ENCODE peak calls at places on chromosomes 3 and 15, in six cellular contexts. N is adrenal gland, T is breast epithelium, S is stomach, J is ovary, M is pancreas. D is an unnamed sample. For H3K4me1, the result is how much of the 10 kb centered on the place peaks cover.

GRCh38 chr15:67839358-67839928 is 402 bp downstream of the RNU6-1 start:
- DNase-seq in N (peak), T (no peak), S (no peak), J (no peak), M (no peak), D (no peak)

GRCh38 chr3:58411851-58412830 is 21.5 kb downstream of the PDHB start:
- DNase-seq in N (no peak), T (no peak), S (no peak), J (no peak), M (no peak), D (no peak)

GRCh38 chr3:51581529-51581928 is 43.0 kb downstream of the RAD54L2 start:
- DNase-seq in N (peak), T (no peak), S (no peak), J (no peak), M (no peak), D (no peak)

GRCh38 chr15:67133738-67134576 is 68.6 kb downstream of the SMAD3 start:
- DNase-seq in N (no peak), T (no peak), S (no peak), J (peak), M (no peak), D (no peak)

GRCh38 chr3:32616267-32616962 is 45.8 kb upstream of the DYNC1LI1 start:
- DNase-seq in N (no peak), T (no peak), S (no peak), J (no peak), M (no peak), D (no peak)

GRCh38 chr3:122890077-122890484 is 95.2 kb downstream of the SLC49A4 start:
- DNase-seq in N (peak), T (peak), S (no peak), J (peak), M (no peak), D (peak)

GRCh38 chr15:33902043-33902442 is 66.3 kb upstream of the CHRM5 start:
- DNase-seq in N (no peak), T (no peak), S (no peak), J (no peak), M (no peak), D (no peak)

GRCh38 chr3:104677932-104678331 is 688.8 kb upstream of the ALCAM start:
- DNase-seq in N (no peak), T (no peak), S (no peak), J (no peak), M (no peak), D (no peak)

GRCh38 chr3:113287818-113288648 is 76.7 kb downstream of the BOC start:
- DNase-seq in N (peak), T (no peak), S (no peak), J (peak), M (peak), D (no peak)

GRCh38 chr3:126983276-126983652 is 349 bp downstream of the PLXNA1 start:
- DNase-seq in N (no peak), T (no peak), S (no peak), J (no peak), M (no peak), D (no peak)

GRCh38 chr15:66369773-66370651 is 13.5 kb upstream of the TIPIN start:
- DNase-seq in N (no peak), T (no peak), S (no peak), J (no peak), M (no peak), D (no peak)

GRCh38 chr3:108345492-108346205 is 49.3 kb downstream of the HHLA2 start:
- DNase-seq in N (no peak), T (no peak), S (no peak), J (no peak), M (peak), D (no peak)

GRCh38 chr3:15272431-15273196 is 59.8 kb downstream of the SH3BP5 start:
- DNase-seq in N (peak), T (no peak), S (no peak), J (no peak), M (no peak), D (no peak)

GRCh38 chr3:103960819-103961218 is 1405.9 kb upstream of the ALCAM start:
- DNase-seq in N (no peak), T (no peak), S (no peak), J (no peak), M (no peak), D (no peak)

GRCh38 chr15:57647071-57647790 is 55.5 kb downstream of the MYZAP start:
- DNase-seq in N (no peak), T (no peak), S (no peak), J (no peak), M (no peak), D (no peak)

GRCh38 chr3:354433-354832 is 157.9 kb downstream of the CHL1 start:
- DNase-seq in N (peak), T (no peak), S (no peak), J (no peak), M (peak), D (no peak)

GRCh38 chr3:181947606-181948005 is 235.9 kb downstream of the SOX2 start:
- DNase-seq in N (no peak), T (no peak), S (no peak), J (no peak), M (no peak), D (no peak)

GRCh38 chr15:76346666-76347506 is 10.3 kb downstream of the ISL2 start:
- DNase-seq in N (no peak), T (no peak), S (no peak), J (no peak), M (no peak), D (no peak)
- H3K4me3 ChIP-seq in N (no peak), T (peak), S (peak), J (peak), M (peak), D (peak)

GRCh38 chr15:90036343-90036742 is 35.2 kb downstream of the ZNF710 start:
- DNase-seq in N (no peak), T (no peak), S (no peak), J (no peak), M (no peak), D (no peak)
- H3K4me1 ChIP-seq in N (half or more), T (under half), S (half or more), J (under half), M (under half), D (under half)

DNA sequence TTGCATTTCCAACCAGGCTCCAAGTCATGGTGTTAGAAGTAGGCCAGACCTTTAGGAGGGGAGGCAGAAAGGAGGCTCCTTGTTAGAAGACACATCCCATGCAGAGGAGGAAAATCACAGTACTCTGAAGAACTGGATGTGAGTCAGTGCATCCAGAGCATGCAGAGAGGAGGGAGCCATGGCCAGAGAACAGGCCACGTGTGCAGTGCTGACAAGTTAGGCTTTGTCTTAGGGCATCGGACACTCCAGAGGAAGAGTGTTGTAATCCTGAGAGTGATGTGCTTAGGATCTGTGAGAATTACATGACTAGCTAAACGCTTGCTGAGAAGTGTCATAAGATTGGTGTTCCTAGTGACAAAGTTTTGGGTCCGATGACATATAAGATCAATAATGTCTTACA is 456.5 kb upstream of the THRB start:
- DNase-seq in N (no peak), T (no peak), S (no peak), J (no peak), M (no peak), D (no peak)
- H3K27ac ChIP-seq in N (no peak), T (no peak), S (no peak), J (no peak), M (no peak), D (no peak)

GRCh38 chr3:184262166-184262926 is 993 bp upstream of the CAMK2N2 start:
- DNase-seq in N (peak), T (no peak), S (no peak), J (no peak), M (peak), D (no peak)
- H3K4me3 ChIP-seq in N (no peak), T (peak), S (peak), J (no peak), M (peak), D (no peak)

GRCh38 chr15:53786421-53786820 is 27.0 kb upstream of the WDR72 start:
- DNase-seq in N (no peak), T (no peak), S (no peak), J (no peak), M (no peak), D (no peak)
- H3K4me1 ChIP-seq in N (under half), T (under half), S (under half), J (under half), M (under half), D (under half)

DNA sequence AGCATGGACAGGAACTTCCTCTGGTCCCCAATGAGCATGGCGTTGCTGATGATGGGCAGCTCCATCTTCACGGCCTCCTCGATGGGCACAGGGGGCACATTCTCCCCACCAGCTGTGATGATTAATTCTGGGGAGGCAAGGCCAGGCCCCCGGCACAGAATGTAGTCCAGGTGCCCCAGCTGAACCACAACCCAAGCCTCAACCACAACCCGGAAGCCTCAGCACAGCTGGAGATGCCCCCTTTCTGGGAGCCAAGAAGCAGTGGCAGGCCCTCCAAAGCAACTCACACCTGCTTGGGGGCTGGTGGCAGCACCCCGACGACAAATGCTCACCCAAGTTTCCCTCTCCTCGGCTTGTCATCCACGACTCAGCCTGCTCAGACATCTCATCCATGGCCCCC is 25.2 kb downstream of the IDH3A start:
- DNase-seq in N (no peak), T (no peak), S (no peak), J (no peak), M (no peak), D (no peak)
- H3K27ac ChIP-seq in N (no peak), T (no peak), S (no peak), J (no peak), M (no peak), D (no peak)

GRCh38 chr3:54895613-54896012 is 32.2 kb downstream of the LRTM1 start:
- DNase-seq in N (no peak), T (no peak), S (no peak), J (no peak), M (no peak), D (no peak)
- H3K4me3 ChIP-seq in N (no peak), T (no peak), S (no peak), J (no peak), M (no peak), D (no peak)

D was measured in right cardiac atrium.